ENCODE peak calls at places on chromosomes 13 and 19, in four cellular contexts. F is osteocyte, J is cardiac muscle cell, B is ecto neural progenitor cell. U is an unnamed sample.
A peak's percentile ranks its signal among the peaks of the same experiment; 100 is the strongest.

GRCh38 chr13:24842533-24843278 is 78.7 kb downstream of the RNF17 start:
- DNase-seq in F (no peak), J (no peak), B (no peak), U (no peak)

GRCh38 chr13:27622102-27622820 is 569 bp downstream of the POLR1D start:
- DNase-seq in F (no peak), J (peak; percentile 50), B (no peak), U (no peak)

GRCh38 chr13:20960663-20961309 is 58.2 kb upstream of the XPO4 start:
- DNase-seq in F (no peak), J (no peak), B (no peak), U (no peak)

GRCh38 chr13:90594694-90595093 is 752.8 kb upstream of the MIR17HG start:
- DNase-seq in F (no peak), J (no peak), B (no peak), U (no peak)

GRCh38 chr13:28337196-28338045 is 157.5 kb downstream of the FLT1 start:
- DNase-seq in F (no peak), J (no peak), B (no peak), U (no peak)

GRCh38 chr13:110546389-110546788 is 15.1 kb downstream of the RAB20 start:
- DNase-seq in F (no peak), J (no peak), B (no peak), U (no peak)

GRCh38 chr19:2231621-2232221 is 4.4 kb downstream of the PLEKHJ1 start:
- DNase-seq in F (no peak), J (no peak), B (no peak), U (no peak)

GRCh38 chr13:109007946-109008345 is 378.5 kb downstream of the MYO16 start:
- DNase-seq in F (no peak), J (no peak), B (no peak), U (no peak)

GRCh38 chr13:64428196-64428595 is 2801.9 kb downstream of the PCDH9 start:
- DNase-seq in F (no peak), J (no peak), B (no peak), U (no peak)

GRCh38 chr13:41590122-41590521 is 132.8 kb downstream of the RGCC start:
- DNase-seq in F (no peak), J (no peak), B (no peak), U (no peak)

GRCh38 chr13:70249332-70250064 is 141.2 kb upstream of the KLHL1 start:
- DNase-seq in F (no peak), J (no peak), B (no peak), U (no peak)

GRCh38 chr13:24187185-24187584 is 26.7 kb downstream of the SPATA13 start:
- DNase-seq in F (no peak), J (no peak), B (no peak), U (no peak)

GRCh38 chr13:111610077-111610476 is 289.6 kb downstream of the TEX29 start:
- DNase-seq in F (no peak), J (no peak), B (peak; percentile 9), U (no peak)

GRCh38 chr13:106230450-106230849 is 305.0 kb downstream of the EFNB2 start:
- DNase-seq in F (no peak), J (no peak), B (no peak), U (no peak)

GRCh38 chr19:13291913-13292312 is 141.7 kb downstream of the IER2 start:
- DNase-seq in F (no peak), J (no peak), B (no peak), U (no peak)

GRCh38 chr13:102172406-102172805 is 229.4 kb downstream of the FGF14 start:
- DNase-seq in F (no peak), J (no peak), B (no peak), U (no peak)

GRCh38 chr13:77918391-77919261 is at the start of gene EDNRB:
- DNase-seq in F (no peak), J (peak; percentile 59), B (peak; percentile 72), U (no peak)

GRCh38 chr19:14952767-14953166 is 11.5 kb downstream of the OR7C2 start:
- DNase-seq in F (peak; percentile 68), J (no peak), B (no peak), U (no peak)

U was measured in vagina.